ENCODE peak calls at places on chromosomes 3 and 15, in eight cellular contexts. One of them, this sample, is unnamed.

GRCh38 chr15:39931615-39932014 is 2.3 kb upstream of the EIF2AK4 start:
- DNase-seq in colonic mucosa: no peak
- DNase-seq in body of pancreas: no peak
- DNase-seq in transverse colon: no peak
- DNase-seq in RWPE2: no peak
- DNase-seq in neural crest cell: no peak
- DNase-seq in A549: no peak
- DNase-seq in heart left ventricle: no peak
- DNase-seq in this sample: no peak

GRCh38 chr15:73346735-73347312 is 21.9 kb downstream of the HCN4 start:
- DNase-seq in colonic mucosa: peak; percentile 67
- DNase-seq in body of pancreas: peak; percentile 76
- DNase-seq in transverse colon: peak; percentile 65
- DNase-seq in RWPE2: no peak
- DNase-seq in neural crest cell: peak; percentile 57
- DNase-seq in A549: peak; percentile 63
- DNase-seq in heart left ventricle: peak; percentile 75
- DNase-seq in this sample: peak; percentile 73

GRCh38 chr3:129561619-129562248 is 18.8 kb downstream of the H1-8 start:
- DNase-seq in colonic mucosa: no peak
- DNase-seq in body of pancreas: no peak
- DNase-seq in transverse colon: no peak
- DNase-seq in RWPE2: no peak
- DNase-seq in neural crest cell: no peak
- DNase-seq in A549: no peak
- DNase-seq in heart left ventricle: no peak
- DNase-seq in this sample: no peak

GRCh38 chr15:67915374-67916050 is 75.7 kb upstream of the RNU6-1 start:
- DNase-seq in colonic mucosa: peak; percentile 82
- DNase-seq in body of pancreas: peak; percentile 88
- DNase-seq in transverse colon: peak; percentile 77
- DNase-seq in RWPE2: no peak
- DNase-seq in neural crest cell: no peak
- DNase-seq in A549: peak; percentile 54
- DNase-seq in heart left ventricle: peak; percentile 60
- DNase-seq in this sample: no peak

GRCh38 chr3:33007776-33008175 is 56.3 kb downstream of the CCR4 start:
- DNase-seq in colonic mucosa: no peak
- DNase-seq in body of pancreas: no peak
- DNase-seq in transverse colon: no peak
- DNase-seq in RWPE2: no peak
- DNase-seq in neural crest cell: no peak
- DNase-seq in A549: no peak
- DNase-seq in heart left ventricle: no peak
- DNase-seq in this sample: no peak

GRCh38 chr3:16251316-16252085 is 13.2 kb downstream of the DPH3 start:
- DNase-seq in colonic mucosa: no peak
- DNase-seq in body of pancreas: no peak
- DNase-seq in transverse colon: no peak
- DNase-seq in RWPE2: no peak
- DNase-seq in neural crest cell: no peak
- DNase-seq in A549: no peak
- DNase-seq in heart left ventricle: no peak
- DNase-seq in this sample: no peak

GRCh38 chr3:72278349-72279067 is 493.6 kb upstream of the PROK2 start:
- DNase-seq in colonic mucosa: no peak
- DNase-seq in body of pancreas: no peak
- DNase-seq in transverse colon: no peak
- DNase-seq in RWPE2: no peak
- DNase-seq in neural crest cell: no peak
- DNase-seq in A549: no peak
- DNase-seq in heart left ventricle: no peak
- DNase-seq in this sample: no peak

GRCh38 chr3:39414421-39414907 is 7.9 kb downstream of the RPSA start:
- DNase-seq in colonic mucosa: peak; percentile 58
- DNase-seq in body of pancreas: no peak
- DNase-seq in transverse colon: peak; percentile 57
- DNase-seq in RWPE2: no peak
- DNase-seq in neural crest cell: no peak
- DNase-seq in A549: no peak
- DNase-seq in heart left ventricle: no peak
- DNase-seq in this sample: no peak

GRCh38 chr3:31533169-31533870 is 595 bp downstream of the STT3B start:
- DNase-seq in colonic mucosa: peak; percentile 67
- DNase-seq in body of pancreas: peak; percentile 53
- DNase-seq in transverse colon: peak; percentile 66
- DNase-seq in RWPE2: peak; percentile 63
- DNase-seq in neural crest cell: peak; percentile 39
- DNase-seq in A549: peak; percentile 27
- DNase-seq in heart left ventricle: peak; percentile 64
- DNase-seq in this sample: peak; percentile 33

GRCh38 chr3:171811059-171811912 is 1.0 kb upstream of the PLD1 start:
- DNase-seq in colonic mucosa: no peak
- DNase-seq in body of pancreas: no peak
- DNase-seq in transverse colon: no peak
- DNase-seq in RWPE2: no peak
- DNase-seq in neural crest cell: no peak
- DNase-seq in A549: peak; percentile 75
- DNase-seq in heart left ventricle: no peak
- DNase-seq in this sample: peak; percentile 91

GRCh38 chr3:152375546-152375945 is 106.8 kb downstream of the MBNL1 start:
- DNase-seq in colonic mucosa: no peak
- DNase-seq in body of pancreas: no peak
- DNase-seq in transverse colon: no peak
- DNase-seq in RWPE2: no peak
- DNase-seq in neural crest cell: no peak
- DNase-seq in A549: no peak
- DNase-seq in heart left ventricle: no peak
- DNase-seq in this sample: no peak

GRCh38 chr3:119255214-119255613 is 14.5 kb upstream of the B4GALT4 start:
- DNase-seq in colonic mucosa: no peak
- DNase-seq in body of pancreas: no peak
- DNase-seq in transverse colon: no peak
- DNase-seq in RWPE2: no peak
- DNase-seq in neural crest cell: no peak
- DNase-seq in A549: no peak
- DNase-seq in heart left ventricle: no peak
- DNase-seq in this sample: no peak

GRCh38 chr3:194976813-194977322 is 291.2 kb downstream of the FAM43A start:
- DNase-seq in colonic mucosa: no peak
- DNase-seq in body of pancreas: no peak
- DNase-seq in transverse colon: no peak
- DNase-seq in RWPE2: no peak
- DNase-seq in neural crest cell: no peak
- DNase-seq in A549: no peak
- DNase-seq in heart left ventricle: no peak
- DNase-seq in this sample: no peak

GRCh38 chr3:159513867-159514380 is 474.7 kb upstream of the IL12A start:
- DNase-seq in colonic mucosa: no peak
- DNase-seq in body of pancreas: no peak
- DNase-seq in transverse colon: no peak
- DNase-seq in RWPE2: no peak
- DNase-seq in neural crest cell: no peak
- DNase-seq in A549: no peak
- DNase-seq in heart left ventricle: no peak
- DNase-seq in this sample: no peak

GRCh38 chr3:129596194-129597086 is 10.0 kb downstream of the PLXND1 start:
- DNase-seq in colonic mucosa: peak; percentile 67
- DNase-seq in body of pancreas: peak; percentile 56
- DNase-seq in transverse colon: peak; percentile 48
- DNase-seq in RWPE2: no peak
- DNase-seq in neural crest cell: no peak
- DNase-seq in A549: no peak
- DNase-seq in heart left ventricle: peak; percentile 94
- DNase-seq in this sample: no peak

GRCh38 chr3:32334675-32335074 is 57.0 kb upstream of the CMTM7 start:
- DNase-seq in colonic mucosa: no peak
- DNase-seq in body of pancreas: no peak
- DNase-seq in transverse colon: no peak
- DNase-seq in RWPE2: no peak
- DNase-seq in neural crest cell: no peak
- DNase-seq in A549: no peak
- DNase-seq in heart left ventricle: no peak
- DNase-seq in this sample: no peak

GRCh38 chr3:129260606-129261005 is 11.2 kb downstream of the COPG1 start:
- DNase-seq in colonic mucosa: no peak
- DNase-seq in body of pancreas: no peak
- DNase-seq in transverse colon: no peak
- DNase-seq in RWPE2: no peak
- DNase-seq in neural crest cell: no peak
- DNase-seq in A549: no peak
- DNase-seq in heart left ventricle: no peak
- DNase-seq in this sample: no peak

GRCh38 chr15:101255615-101256350 is 3.9 kb upstream of the CHSY1 start:
- DNase-seq in colonic mucosa: no peak
- DNase-seq in body of pancreas: peak; percentile 64
- DNase-seq in transverse colon: no peak
- DNase-seq in RWPE2: no peak
- DNase-seq in neural crest cell: no peak
- DNase-seq in A549: no peak
- DNase-seq in heart left ventricle: peak; percentile 63
- DNase-seq in this sample: no peak

GRCh38 chr15:101255066-101255415 is 3.2 kb upstream of the CHSY1 start:
- DNase-seq in colonic mucosa: no peak
- DNase-seq in body of pancreas: no peak
- DNase-seq in transverse colon: no peak
- DNase-seq in RWPE2: no peak
- DNase-seq in neural crest cell: no peak
- DNase-seq in A549: no peak
- DNase-seq in heart left ventricle: no peak
- DNase-seq in this sample: no peak

GRCh38 chr15:101258238-101259144 is 6.6 kb upstream of the CHSY1 start:
- DNase-seq in colonic mucosa: peak; percentile 73
- DNase-seq in body of pancreas: peak; percentile 73
- DNase-seq in transverse colon: peak; percentile 68
- DNase-seq in RWPE2: no peak
- DNase-seq in neural crest cell: peak; percentile 48
- DNase-seq in A549: peak; percentile 61
- DNase-seq in heart left ventricle: no peak
- DNase-seq in this sample: peak; percentile 61

GRCh38 chr15:101254157-101255065 is 2.6 kb upstream of the CHSY1 start:
- DNase-seq in colonic mucosa: no peak
- DNase-seq in body of pancreas: no peak
- DNase-seq in transverse colon: no peak
- DNase-seq in RWPE2: no peak
- DNase-seq in neural crest cell: no peak
- DNase-seq in A549: no peak
- DNase-seq in heart left ventricle: no peak
- DNase-seq in this sample: no peak

DNA sequence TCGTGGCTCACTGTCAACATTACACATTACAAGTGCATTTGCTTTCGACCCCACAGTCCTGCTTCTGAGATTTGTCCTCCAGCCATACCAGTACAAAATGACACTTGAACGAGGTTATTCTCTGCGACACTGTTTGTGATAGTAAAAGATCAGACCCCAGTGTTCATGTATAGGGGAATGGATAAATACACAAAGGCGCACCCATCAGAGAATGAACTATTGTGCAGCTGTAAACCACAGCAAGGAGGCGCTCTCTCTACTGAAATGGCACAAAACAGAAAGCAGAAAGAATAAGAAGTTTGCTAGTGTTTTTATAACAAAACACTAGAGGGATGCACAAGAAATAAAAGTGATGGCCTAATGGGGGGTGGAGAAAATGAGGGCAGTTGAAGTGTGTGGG is 4.9 kb upstream of the CHSY1 start:
- DNase-seq in colonic mucosa: no peak
- DNase-seq in body of pancreas: no peak
- DNase-seq in transverse colon: no peak
- DNase-seq in RWPE2: no peak
- DNase-seq in neural crest cell: no peak
- DNase-seq in A549: no peak
- DNase-seq in heart left ventricle: no peak
- DNase-seq in this sample: no peak
- TF ChIP-seq CTCF in colonic mucosa: peak; percentile 24
- TF ChIP-seq CTCF in body of pancreas: no peak
- TF ChIP-seq CTCF in transverse colon: peak; percentile 23
- TF ChIP-seq CTCF in RWPE2: peak; percentile 24
- TF ChIP-seq CTCF in neural crest cell: peak; percentile 45
- TF ChIP-seq CTCF in A549: no peak
- TF ChIP-seq CTCF in heart left ventricle: no peak
- TF ChIP-seq CTCF in this sample: no peak

GRCh38 chr15:45221053-45221599 is 30.9 kb upstream of the SLC28A2 start:
- DNase-seq in colonic mucosa: no peak
- DNase-seq in body of pancreas: no peak
- DNase-seq in transverse colon: no peak
- DNase-seq in RWPE2: no peak
- DNase-seq in neural crest cell: no peak
- DNase-seq in A549: no peak
- DNase-seq in heart left ventricle: no peak
- DNase-seq in this sample: no peak

GRCh38 chr15:45224596-45225217 is 27.3 kb upstream of the SLC28A2 start:
- DNase-seq in colonic mucosa: no peak
- DNase-seq in body of pancreas: no peak
- DNase-seq in transverse colon: no peak
- DNase-seq in RWPE2: no peak
- DNase-seq in neural crest cell: no peak
- DNase-seq in A549: no peak
- DNase-seq in heart left ventricle: no peak
- DNase-seq in this sample: no peak

GRCh38 chr15:45228931-45229330 is 23.1 kb upstream of the SLC28A2 start:
- DNase-seq in colonic mucosa: no peak
- DNase-seq in body of pancreas: no peak
- DNase-seq in transverse colon: no peak
- DNase-seq in RWPE2: no peak
- DNase-seq in neural crest cell: no peak
- DNase-seq in A549: no peak
- DNase-seq in heart left ventricle: no peak
- DNase-seq in this sample: no peak

GRCh38 chr15:45221967-45222366 is 30.1 kb upstream of the SLC28A2 start:
- DNase-seq in colonic mucosa: no peak
- DNase-seq in body of pancreas: no peak
- DNase-seq in transverse colon: no peak
- DNase-seq in RWPE2: no peak
- DNase-seq in neural crest cell: no peak
- DNase-seq in A549: no peak
- DNase-seq in heart left ventricle: no peak
- DNase-seq in this sample: no peak

GRCh38 chr15:45225506-45226273 is 26.3 kb upstream of the SLC28A2 start:
- DNase-seq in colonic mucosa: no peak
- DNase-seq in body of pancreas: no peak
- DNase-seq in transverse colon: no peak
- DNase-seq in RWPE2: no peak
- DNase-seq in neural crest cell: no peak
- DNase-seq in A549: no peak
- DNase-seq in heart left ventricle: no peak
- DNase-seq in this sample: no peak
- TF ChIP-seq CTCF in colonic mucosa: no peak
- TF ChIP-seq CTCF in body of pancreas: no peak
- TF ChIP-seq CTCF in transverse colon: no peak
- TF ChIP-seq CTCF in RWPE2: no peak
- TF ChIP-seq CTCF in neural crest cell: no peak
- TF ChIP-seq CTCF in A549: no peak
- TF ChIP-seq CTCF in heart left ventricle: no peak
- TF ChIP-seq CTCF in this sample: no peak

GRCh38 chr3:46427929-46428833 is 21.1 kb downstream of the CCRL2 start:
- DNase-seq in colonic mucosa: no peak
- DNase-seq in body of pancreas: no peak
- DNase-seq in transverse colon: no peak
- DNase-seq in RWPE2: no peak
- DNase-seq in neural crest cell: no peak
- DNase-seq in A549: no peak
- DNase-seq in heart left ventricle: peak; percentile 47
- DNase-seq in this sample: no peak
- TF ChIP-seq CTCF in colonic mucosa: no peak
- TF ChIP-seq CTCF in body of pancreas: no peak
- TF ChIP-seq CTCF in transverse colon: no peak
- TF ChIP-seq CTCF in RWPE2: no peak
- TF ChIP-seq CTCF in neural crest cell: no peak
- TF ChIP-seq CTCF in A549: no peak
- TF ChIP-seq CTCF in heart left ventricle: no peak
- TF ChIP-seq CTCF in this sample: no peak

GRCh38 chr3:136305879-136306278 is 55.7 kb downstream of the PCCB start:
- DNase-seq in colonic mucosa: no peak
- DNase-seq in body of pancreas: no peak
- DNase-seq in transverse colon: no peak
- DNase-seq in RWPE2: no peak
- DNase-seq in neural crest cell: no peak
- DNase-seq in A549: no peak
- DNase-seq in heart left ventricle: no peak
- DNase-seq in this sample: no peak
- TF ChIP-seq CTCF in colonic mucosa: peak; percentile 33
- TF ChIP-seq CTCF in body of pancreas: no peak
- TF ChIP-seq CTCF in transverse colon: no peak
- TF ChIP-seq CTCF in RWPE2: no peak
- TF ChIP-seq CTCF in neural crest cell: peak; percentile 39
- TF ChIP-seq CTCF in A549: no peak
- TF ChIP-seq CTCF in heart left ventricle: peak; percentile 19
- TF ChIP-seq CTCF in this sample: no peak

This sample was measured in RWPE1.